ENCODE peak calls at places on chromosomes 6 and 20, in eight cellular contexts. One of them, this sample, is unnamed. For H3K4me1, the result is how much of the 10 kb centered on the place peaks cover.

GRCh38 chr6:5723905-5724691 is 282.6 kb downstream of the NRN1 start:
- DNase-seq in cardiac muscle cell: no peak
- DNase-seq in heart right ventricle: peak
- DNase-seq in effector memory CD4-positive, alpha-beta T cell: no peak
- DNase-seq in body of pancreas: peak
- DNase-seq in aorta: no peak
- DNase-seq in GM23248: no peak
- DNase-seq in sigmoid colon: no peak
- DNase-seq in this sample: peak

GRCh38 chr20:59141818-59142581 is 21.6 kb upstream of the ZNF831 start:
- DNase-seq in cardiac muscle cell: peak
- DNase-seq in heart right ventricle: no peak
- DNase-seq in effector memory CD4-positive, alpha-beta T cell: no peak
- DNase-seq in body of pancreas: no peak
- DNase-seq in aorta: no peak
- DNase-seq in GM23248: peak
- DNase-seq in sigmoid colon: no peak
- DNase-seq in this sample: no peak

GRCh38 chr20:9110365-9110764 is 41.5 kb downstream of the PLCB4 start:
- DNase-seq in cardiac muscle cell: no peak
- DNase-seq in heart right ventricle: no peak
- DNase-seq in effector memory CD4-positive, alpha-beta T cell: no peak
- DNase-seq in body of pancreas: no peak
- DNase-seq in aorta: no peak
- DNase-seq in GM23248: peak
- DNase-seq in sigmoid colon: no peak
- DNase-seq in this sample: no peak

GRCh38 chr6:44304282-44305199 is 8.6 kb downstream of the AARS2 start:
- DNase-seq in cardiac muscle cell: peak
- DNase-seq in heart right ventricle: no peak
- DNase-seq in effector memory CD4-positive, alpha-beta T cell: peak
- DNase-seq in body of pancreas: peak
- DNase-seq in aorta: peak
- DNase-seq in GM23248: peak
- DNase-seq in sigmoid colon: no peak
- DNase-seq in this sample: peak

GRCh38 chr20:18056174-18057105 is 1.3 kb downstream of the OVOL2 start:
- DNase-seq in cardiac muscle cell: peak
- DNase-seq in heart right ventricle: no peak
- DNase-seq in effector memory CD4-positive, alpha-beta T cell: no peak
- DNase-seq in body of pancreas: peak
- DNase-seq in aorta: no peak
- DNase-seq in GM23248: peak
- DNase-seq in sigmoid colon: no peak
- DNase-seq in this sample: no peak

GRCh38 chr6:42387336-42387735 is 64.4 kb downstream of the TRERF1 start:
- DNase-seq in cardiac muscle cell: no peak
- DNase-seq in heart right ventricle: no peak
- DNase-seq in effector memory CD4-positive, alpha-beta T cell: no peak
- DNase-seq in body of pancreas: no peak
- DNase-seq in aorta: no peak
- DNase-seq in GM23248: no peak
- DNase-seq in sigmoid colon: no peak
- DNase-seq in this sample: peak

GRCh38 chr20:1122388-1123315 is 4.2 kb downstream of the PSMF1 start:
- DNase-seq in cardiac muscle cell: no peak
- DNase-seq in heart right ventricle: peak
- DNase-seq in effector memory CD4-positive, alpha-beta T cell: no peak
- DNase-seq in body of pancreas: peak
- DNase-seq in aorta: no peak
- DNase-seq in GM23248: peak
- DNase-seq in sigmoid colon: no peak
- DNase-seq in this sample: peak

GRCh38 chr6:169863710-169864109 is 112.3 kb downstream of the ERMARD start:
- DNase-seq in cardiac muscle cell: no peak
- DNase-seq in heart right ventricle: no peak
- DNase-seq in effector memory CD4-positive, alpha-beta T cell: no peak
- DNase-seq in body of pancreas: no peak
- DNase-seq in aorta: no peak
- DNase-seq in GM23248: no peak
- DNase-seq in sigmoid colon: no peak
- DNase-seq in this sample: no peak

GRCh38 chr6:63649269-63649668 is 13.7 kb downstream of the PHF3 start:
- DNase-seq in cardiac muscle cell: no peak
- DNase-seq in heart right ventricle: no peak
- DNase-seq in effector memory CD4-positive, alpha-beta T cell: no peak
- DNase-seq in body of pancreas: no peak
- DNase-seq in aorta: no peak
- DNase-seq in GM23248: peak
- DNase-seq in sigmoid colon: no peak
- DNase-seq in this sample: no peak

GRCh38 chr20:31815408-31816188 is 3.6 kb upstream of the MYLK2 start:
- DNase-seq in cardiac muscle cell: peak
- DNase-seq in heart right ventricle: no peak
- DNase-seq in effector memory CD4-positive, alpha-beta T cell: no peak
- DNase-seq in body of pancreas: no peak
- DNase-seq in aorta: no peak
- DNase-seq in GM23248: peak
- DNase-seq in sigmoid colon: no peak
- DNase-seq in this sample: no peak

DNA sequence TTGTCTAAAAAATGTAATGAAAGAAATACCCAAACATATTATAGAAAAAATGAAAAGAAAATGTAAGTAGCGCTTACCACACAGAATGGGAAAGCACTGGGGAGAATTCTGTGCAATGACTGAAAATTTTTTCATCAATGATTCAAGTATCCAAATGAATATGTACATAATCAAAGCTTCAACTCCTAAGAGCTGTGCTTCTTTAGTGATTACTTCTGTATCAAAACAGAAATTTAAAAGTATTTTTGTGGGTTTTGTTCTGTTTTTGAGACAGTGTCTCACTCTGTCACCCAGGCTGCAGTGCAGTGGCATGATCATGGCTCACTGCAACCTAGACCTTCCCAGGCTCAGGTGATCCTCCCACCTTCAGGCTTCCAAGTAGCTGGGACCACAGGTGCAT is 13.7 kb downstream of the LMBRD1 start:
- DNase-seq in cardiac muscle cell: no peak
- DNase-seq in heart right ventricle: no peak
- DNase-seq in effector memory CD4-positive, alpha-beta T cell: no peak
- DNase-seq in body of pancreas: no peak
- DNase-seq in aorta: no peak
- DNase-seq in GM23248: no peak
- DNase-seq in sigmoid colon: no peak
- DNase-seq in this sample: no peak
- H3K4me3 ChIP-seq in cardiac muscle cell: no peak
- H3K4me3 ChIP-seq in heart right ventricle: no peak
- H3K4me3 ChIP-seq in effector memory CD4-positive, alpha-beta T cell: no peak
- H3K4me3 ChIP-seq in body of pancreas: no peak
- H3K4me3 ChIP-seq in aorta: no peak
- H3K4me3 ChIP-seq in GM23248: no peak
- H3K4me3 ChIP-seq in sigmoid colon: no peak
- H3K4me3 ChIP-seq in this sample: no peak

GRCh38 chr6:158172001-158172400 is 3.9 kb downstream of the GTF2H5 start:
- DNase-seq in cardiac muscle cell: no peak
- DNase-seq in heart right ventricle: no peak
- DNase-seq in effector memory CD4-positive, alpha-beta T cell: no peak
- DNase-seq in body of pancreas: no peak
- DNase-seq in aorta: no peak
- DNase-seq in GM23248: no peak
- DNase-seq in sigmoid colon: no peak
- DNase-seq in this sample: no peak

GRCh38 chr6:158168054-158168303 is at the start of gene SERAC1:
- DNase-seq in cardiac muscle cell: no peak
- DNase-seq in heart right ventricle: no peak
- DNase-seq in effector memory CD4-positive, alpha-beta T cell: peak
- DNase-seq in body of pancreas: no peak
- DNase-seq in aorta: no peak
- DNase-seq in GM23248: no peak
- DNase-seq in sigmoid colon: no peak
- DNase-seq in this sample: no peak

GRCh38 chr6:158174024-158174423 is 5.9 kb downstream of the GTF2H5 start:
- DNase-seq in cardiac muscle cell: no peak
- DNase-seq in heart right ventricle: no peak
- DNase-seq in effector memory CD4-positive, alpha-beta T cell: no peak
- DNase-seq in body of pancreas: no peak
- DNase-seq in aorta: no peak
- DNase-seq in GM23248: no peak
- DNase-seq in sigmoid colon: no peak
- DNase-seq in this sample: no peak

GRCh38 chr6:158174514-158174913 is 6.4 kb downstream of the GTF2H5 start:
- DNase-seq in cardiac muscle cell: no peak
- DNase-seq in heart right ventricle: no peak
- DNase-seq in effector memory CD4-positive, alpha-beta T cell: no peak
- DNase-seq in body of pancreas: peak
- DNase-seq in aorta: no peak
- DNase-seq in GM23248: peak
- DNase-seq in sigmoid colon: no peak
- DNase-seq in this sample: no peak

GRCh38 chr6:158170656-158171081 is 2.5 kb downstream of the GTF2H5 start:
- DNase-seq in cardiac muscle cell: no peak
- DNase-seq in heart right ventricle: no peak
- DNase-seq in effector memory CD4-positive, alpha-beta T cell: no peak
- DNase-seq in body of pancreas: no peak
- DNase-seq in aorta: no peak
- DNase-seq in GM23248: peak
- DNase-seq in sigmoid colon: no peak
- DNase-seq in this sample: no peak
- H3K27ac ChIP-seq in cardiac muscle cell: peak
- H3K27ac ChIP-seq in heart right ventricle: peak
- H3K27ac ChIP-seq in effector memory CD4-positive, alpha-beta T cell: no peak
- H3K27ac ChIP-seq in body of pancreas: no peak
- H3K27ac ChIP-seq in aorta: peak
- H3K27ac ChIP-seq in GM23248: peak
- H3K27ac ChIP-seq in sigmoid colon: peak
- H3K27ac ChIP-seq in this sample: no peak

GRCh38 chr20:57264908-57265648 is 1.4 kb downstream of the BMP7 start:
- DNase-seq in cardiac muscle cell: peak
- DNase-seq in heart right ventricle: no peak
- DNase-seq in effector memory CD4-positive, alpha-beta T cell: no peak
- DNase-seq in body of pancreas: no peak
- DNase-seq in aorta: no peak
- DNase-seq in GM23248: no peak
- DNase-seq in sigmoid colon: no peak
- DNase-seq in this sample: no peak

GRCh38 chr20:57264151-57264792 is 2.2 kb downstream of the BMP7 start:
- DNase-seq in cardiac muscle cell: peak
- DNase-seq in heart right ventricle: no peak
- DNase-seq in effector memory CD4-positive, alpha-beta T cell: no peak
- DNase-seq in body of pancreas: peak
- DNase-seq in aorta: no peak
- DNase-seq in GM23248: no peak
- DNase-seq in sigmoid colon: no peak
- DNase-seq in this sample: no peak

GRCh38 chr20:57266251-57267157 is at the start of gene BMP7:
- DNase-seq in cardiac muscle cell: peak
- DNase-seq in heart right ventricle: no peak
- DNase-seq in effector memory CD4-positive, alpha-beta T cell: no peak
- DNase-seq in body of pancreas: no peak
- DNase-seq in aorta: no peak
- DNase-seq in GM23248: peak
- DNase-seq in sigmoid colon: no peak
- DNase-seq in this sample: no peak

GRCh38 chr20:57267158-57267821 is 849 bp upstream of the BMP7 start:
- DNase-seq in cardiac muscle cell: no peak
- DNase-seq in heart right ventricle: no peak
- DNase-seq in effector memory CD4-positive, alpha-beta T cell: no peak
- DNase-seq in body of pancreas: no peak
- DNase-seq in aorta: no peak
- DNase-seq in GM23248: no peak
- DNase-seq in sigmoid colon: no peak
- DNase-seq in this sample: no peak

GRCh38 chr20:57265649-57266250 is 691 bp downstream of the BMP7 start:
- DNase-seq in cardiac muscle cell: no peak
- DNase-seq in heart right ventricle: no peak
- DNase-seq in effector memory CD4-positive, alpha-beta T cell: no peak
- DNase-seq in body of pancreas: no peak
- DNase-seq in aorta: no peak
- DNase-seq in GM23248: no peak
- DNase-seq in sigmoid colon: no peak
- DNase-seq in this sample: no peak
- H3K4me1 ChIP-seq in cardiac muscle cell: under half
- H3K4me1 ChIP-seq in heart right ventricle: under half
- H3K4me1 ChIP-seq in effector memory CD4-positive, alpha-beta T cell: under half
- H3K4me1 ChIP-seq in body of pancreas: under half
- H3K4me1 ChIP-seq in aorta: under half
- H3K4me1 ChIP-seq in GM23248: under half
- H3K4me1 ChIP-seq in sigmoid colon: under half
- H3K4me1 ChIP-seq in this sample: under half

GRCh38 chr6:52076791-52077179 is 10.6 kb downstream of the PKHD1 start:
- DNase-seq in cardiac muscle cell: no peak
- DNase-seq in heart right ventricle: no peak
- DNase-seq in effector memory CD4-positive, alpha-beta T cell: no peak
- DNase-seq in body of pancreas: no peak
- DNase-seq in aorta: no peak
- DNase-seq in GM23248: no peak
- DNase-seq in sigmoid colon: no peak
- DNase-seq in this sample: no peak
- H3K4me3 ChIP-seq in cardiac muscle cell: no peak
- H3K4me3 ChIP-seq in heart right ventricle: no peak
- H3K4me3 ChIP-seq in effector memory CD4-positive, alpha-beta T cell: no peak
- H3K4me3 ChIP-seq in body of pancreas: no peak
- H3K4me3 ChIP-seq in aorta: no peak
- H3K4me3 ChIP-seq in GM23248: no peak
- H3K4me3 ChIP-seq in sigmoid colon: no peak
- H3K4me3 ChIP-seq in this sample: no peak

DNA sequence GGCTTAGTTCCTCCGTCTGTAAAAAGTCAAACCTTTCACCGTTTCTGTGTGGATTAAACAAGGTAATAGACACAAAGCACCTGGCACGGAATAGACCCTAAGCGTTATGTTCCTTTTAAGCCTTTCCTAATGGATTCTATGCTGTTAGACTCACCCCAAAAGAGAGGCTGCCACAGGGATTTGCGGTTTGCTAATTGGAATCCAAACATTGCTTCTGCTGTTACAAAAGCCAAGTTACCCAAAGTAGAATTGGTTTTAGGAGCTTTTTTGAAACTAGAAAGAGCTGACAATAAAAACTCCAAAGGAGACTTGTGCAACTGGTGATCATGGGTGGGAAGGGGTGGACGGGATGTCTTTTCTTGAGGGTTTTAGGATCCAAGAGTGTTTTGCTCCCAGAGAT is 178.0 kb downstream of the BMP7 start:
- DNase-seq in cardiac muscle cell: no peak
- DNase-seq in heart right ventricle: no peak
- DNase-seq in effector memory CD4-positive, alpha-beta T cell: no peak
- DNase-seq in body of pancreas: no peak
- DNase-seq in aorta: no peak
- DNase-seq in GM23248: peak
- DNase-seq in sigmoid colon: no peak
- DNase-seq in this sample: no peak
- H3K27ac ChIP-seq in cardiac muscle cell: no peak
- H3K27ac ChIP-seq in heart right ventricle: no peak
- H3K27ac ChIP-seq in effector memory CD4-positive, alpha-beta T cell: no peak
- H3K27ac ChIP-seq in body of pancreas: no peak
- H3K27ac ChIP-seq in aorta: no peak
- H3K27ac ChIP-seq in GM23248: no peak
- H3K27ac ChIP-seq in sigmoid colon: no peak
- H3K27ac ChIP-seq in this sample: no peak